ENCODE peak calls at places on chromosomes 3 and 15, in nine cellular contexts. R, P, K, B, X, S, Y, F and G are unnamed samples.

GRCh38 chr15:100890059-100890720 is 10.6 kb downstream of the ALDH1A3 start:
- DNase-seq in R (no peak), P (no peak), K (no peak), B (no peak), X (no peak), S (no peak), Y (no peak), F (no peak), G (no peak)

GRCh38 chr3:82561759-82562158 is 800.3 kb upstream of the GBE1 start:
- DNase-seq in R (no peak), P (no peak), K (no peak), B (no peak), X (no peak), S (no peak), Y (no peak), F (no peak), G (no peak)

GRCh38 chr15:42728562-42728961 is 8.4 kb downstream of the CDAN1 start:
- DNase-seq in R (no peak), P (no peak), K (no peak), B (no peak), X (no peak), S (no peak), Y (no peak), F (no peak), G (no peak)

GRCh38 chr3:48190911-48191310 is 2.7 kb upstream of the CDC25A start:
- DNase-seq in R (no peak), P (no peak), K (no peak), B (no peak), X (no peak), S (no peak), Y (no peak), F (no peak), G (no peak)

GRCh38 chr3:47412453-47412756 is 31.6 kb downstream of the PTPN23 start:
- DNase-seq in R (no peak), P (no peak), K (no peak), B (no peak), X (no peak), S (no peak), Y (no peak), F (no peak), G (no peak)

GRCh38 chr3:170513674-170514073 is 72.2 kb downstream of the SLC7A14 start:
- DNase-seq in R (no peak), P (no peak), K (no peak), B (no peak), X (no peak), S (no peak), Y (no peak), F (no peak), G (no peak)

GRCh38 chr3:175338775-175339535 is 479.8 kb downstream of the NAALADL2 start:
- DNase-seq in R (no peak), P (peak), K (peak), B (no peak), X (no peak), S (peak), Y (peak), F (peak), G (peak)

GRCh38 chr3:151425640-151426336 is 35.1 kb downstream of the IGSF10 start:
- DNase-seq in R (no peak), P (peak), K (no peak), B (no peak), X (no peak), S (peak), Y (no peak), F (peak), G (no peak)

GRCh38 chr15:90266485-90266884 is 1.0 kb downstream of the NGRN start:
- DNase-seq in R (no peak), P (peak), K (no peak), B (no peak), X (peak), S (peak), Y (no peak), F (peak), G (no peak)

GRCh38 chr3:177626014-177626413 is 428.7 kb upstream of the TBL1XR1 start:
- DNase-seq in R (no peak), P (no peak), K (no peak), B (no peak), X (no peak), S (no peak), Y (no peak), F (no peak), G (no peak)

GRCh38 chr3:36695769-36696137 is 68.6 kb downstream of the DCLK3 start:
- DNase-seq in R (no peak), P (peak), K (peak), B (no peak), X (no peak), S (peak), Y (no peak), F (peak), G (no peak)

GRCh38 chr3:15064299-15064834 is 748 bp downstream of the MRPS25 start:
- DNase-seq in R (no peak), P (peak), K (peak), B (no peak), X (peak), S (peak), Y (no peak), F (peak), G (no peak)

GRCh38 chr15:70327328-70328136 is 229.8 kb upstream of the TLE3 start:
- DNase-seq in R (no peak), P (peak), K (peak), B (no peak), X (no peak), S (peak), Y (peak), F (peak), G (no peak)

GRCh38 chr15:67824900-67825879 is at the start of gene SKOR1:
- DNase-seq in R (peak), P (peak), K (peak), B (no peak), X (no peak), S (peak), Y (no peak), F (peak), G (no peak)

GRCh38 chr3:53259427-53260259 is 3.8 kb upstream of the TKT start:
- DNase-seq in R (no peak), P (no peak), K (no peak), B (peak), X (no peak), S (no peak), Y (no peak), F (no peak), G (no peak)

GRCh38 chr3:158057666-158058065 is 48.6 kb downstream of the SHOX2 start:
- DNase-seq in R (no peak), P (peak), K (no peak), B (no peak), X (no peak), S (peak), Y (no peak), F (no peak), G (no peak)

GRCh38 chr3:160869825-160870224 is 113.8 kb downstream of the PPM1L start:
- DNase-seq in R (no peak), P (no peak), K (no peak), B (peak), X (no peak), S (no peak), Y (no peak), F (peak), G (no peak)

GRCh38 chr3:185797993-185798830 is 26.6 kb downstream of the IGF2BP2 start:
- DNase-seq in R (no peak), P (no peak), K (no peak), B (no peak), X (no peak), S (no peak), Y (no peak), F (no peak), G (no peak)

GRCh38 chr15:99454941-99455795 is 110.6 kb upstream of the MEF2A start:
- DNase-seq in R (peak), P (peak), K (peak), B (peak), X (no peak), S (peak), Y (peak), F (peak), G (peak)

GRCh38 chr15:62711691-62712454 is 330.7 kb upstream of the TPM1 start:
- DNase-seq in R (no peak), P (peak), K (peak), B (no peak), X (no peak), S (peak), Y (no peak), F (peak), G (no peak)

GRCh38 chr15:51738553-51738952 is 1.1 kb upstream of the LYSMD2 start:
- DNase-seq in R (no peak), P (no peak), K (no peak), B (no peak), X (no peak), S (no peak), Y (no peak), F (no peak), G (no peak)

GRCh38 chr15:29596266-29596665 is 226.0 kb downstream of the TJP1 start:
- DNase-seq in R (no peak), P (peak), K (peak), B (no peak), X (peak), S (peak), Y (peak), F (peak), G (no peak)

GRCh38 chr3:188152660-188153497 is 1.1 kb upstream of the LPP start:
- DNase-seq in R (peak), P (peak), K (no peak), B (no peak), X (peak), S (peak), Y (no peak), F (peak), G (peak)

GRCh38 chr15:73593278-73594074 is 39.7 kb downstream of the NPTN start:
- DNase-seq in R (no peak), P (no peak), K (peak), B (no peak), X (no peak), S (peak), Y (no peak), F (peak), G (no peak)

GRCh38 chr3:170999737-171000242 is 26.7 kb downstream of the SLC2A2 start:
- DNase-seq in R (no peak), P (peak), K (peak), B (no peak), X (no peak), S (peak), Y (peak), F (peak), G (peak)

GRCh38 chr3:77084511-77084910 is 44.6 kb downstream of the ROBO2 start:
- DNase-seq in R (no peak), P (no peak), K (no peak), B (no peak), X (no peak), S (no peak), Y (no peak), F (no peak), G (no peak)

GRCh38 chr3:63995056-63995576 is 28.2 kb downstream of the PSMD6 start:
- DNase-seq in R (peak), P (no peak), K (no peak), B (no peak), X (no peak), S (no peak), Y (no peak), F (no peak), G (no peak)

GRCh38 chr3:126848991-126849390 is 133.9 kb upstream of the PLXNA1 start:
- DNase-seq in R (no peak), P (no peak), K (no peak), B (no peak), X (no peak), S (no peak), Y (no peak), F (no peak), G (no peak)

GRCh38 chr3:112374334-112374734 is 41.4 kb downstream of the CD200 start:
- DNase-seq in R (no peak), P (peak), K (no peak), B (no peak), X (no peak), S (peak), Y (no peak), F (peak), G (no peak)

GRCh38 chr3:10779293-10779805 is 36.7 kb upstream of the SLC6A11 start:
- DNase-seq in R (no peak), P (no peak), K (no peak), B (no peak), X (no peak), S (no peak), Y (no peak), F (no peak), G (no peak)

GRCh38 chr3:15273214-15273613 is 59.2 kb downstream of the SH3BP5 start:
- DNase-seq in R (no peak), P (no peak), K (no peak), B (no peak), X (no peak), S (no peak), Y (no peak), F (no peak), G (no peak)

GRCh38 chr3:38348903-38349302 is 2.3 kb downstream of the XYLB start:
- DNase-seq in R (no peak), P (peak), K (peak), B (no peak), X (no peak), S (peak), Y (no peak), F (peak), G (peak)

GRCh38 chr3:38346584-38347410 is at the start of gene XYLB:
- DNase-seq in R (peak), P (peak), K (peak), B (peak), X (peak), S (peak), Y (peak), F (peak), G (no peak)

GRCh38 chr3:38347421-38348200 is 1.0 kb downstream of the XYLB start:
- DNase-seq in R (no peak), P (no peak), K (no peak), B (no peak), X (no peak), S (no peak), Y (no peak), F (no peak), G (no peak)

GRCh38 chr3:38345879-38346583 is 554 bp upstream of the XYLB start:
- DNase-seq in R (no peak), P (peak), K (no peak), B (no peak), X (no peak), S (no peak), Y (no peak), F (no peak), G (no peak)

DNA sequence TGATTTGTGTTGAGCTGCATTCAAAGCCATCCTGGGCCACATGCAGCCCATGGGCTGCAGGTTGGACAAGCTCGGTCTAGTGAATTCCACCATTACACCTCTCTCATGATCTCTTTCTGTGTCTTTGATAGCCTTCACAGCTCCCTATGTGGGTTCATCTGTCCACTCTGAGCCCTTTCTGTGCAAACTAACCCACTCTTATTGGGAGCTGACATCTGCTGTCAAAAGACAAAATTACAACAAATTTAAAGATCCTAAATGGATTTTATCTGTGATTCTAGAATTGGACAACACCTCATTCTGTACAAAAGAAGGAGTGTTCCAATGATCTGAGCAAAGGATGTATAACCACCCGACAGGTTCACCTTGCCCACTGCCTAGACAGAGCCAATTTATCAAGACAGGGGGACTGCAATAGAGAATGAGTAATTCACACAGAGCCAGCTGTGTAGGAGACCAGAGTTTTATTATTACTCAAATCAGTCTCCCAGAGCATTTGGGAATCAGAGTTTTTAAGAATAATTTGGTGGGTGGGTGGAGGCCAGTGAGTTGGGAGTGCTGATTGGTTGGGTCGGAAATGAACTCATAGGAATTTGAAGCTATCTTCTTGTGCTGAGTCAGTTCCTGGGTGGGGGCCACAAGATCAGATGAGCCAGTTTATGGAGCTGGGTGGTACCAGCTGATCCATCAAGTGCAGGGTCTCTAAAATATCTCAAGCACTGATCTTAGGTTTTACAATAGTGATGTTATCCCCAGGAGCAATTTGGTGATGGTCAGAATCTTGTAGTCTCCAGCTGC is 2.6 kb upstream of the XYLB start:
- DNase-seq in R (no peak), P (no peak), K (no peak), B (no peak), X (no peak), S (peak), Y (no peak), F (peak), G (no peak)
- TF ChIP-seq CTCF in R (no peak), P (no peak), K (no peak), B (no peak), X (peak), S (no peak), Y (no peak), F (peak), G (no peak)

GRCh38 chr15:61013146-61013545 is 216.0 kb downstream of the RORA start:
- DNase-seq in R (no peak), P (no peak), K (no peak), B (no peak), X (no peak), S (no peak), Y (no peak), F (no peak), G (no peak)

GRCh38 chr15:61016087-61016486 is 213.0 kb downstream of the RORA start:
- DNase-seq in R (no peak), P (no peak), K (no peak), B (no peak), X (no peak), S (no peak), Y (no peak), F (no peak), G (no peak)

DNA sequence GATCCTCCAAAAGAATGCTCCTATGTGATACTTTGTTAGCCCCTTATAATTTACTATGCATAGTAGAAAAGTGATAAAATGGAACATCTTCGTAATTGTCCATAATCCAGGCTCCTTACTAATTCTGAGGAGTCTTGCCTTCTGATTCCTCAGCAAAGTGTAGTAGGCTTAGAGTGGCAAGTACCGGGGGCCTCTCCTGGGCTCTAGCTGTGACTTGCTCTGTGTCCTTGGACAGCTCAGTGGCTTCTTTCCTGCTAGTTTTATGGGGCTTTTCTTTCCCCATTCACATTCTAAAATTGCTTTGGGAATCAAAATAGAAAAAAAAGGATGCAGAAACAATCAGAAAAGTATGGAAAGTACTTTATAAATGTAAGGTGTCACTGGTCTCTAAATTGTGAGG is 211.0 kb downstream of the RORA start:
- DNase-seq in R (no peak), P (no peak), K (no peak), B (no peak), X (no peak), S (no peak), Y (no peak), F (no peak), G (no peak)
- H3K4me3 ChIP-seq in R (no peak), P (no peak), K (no peak), B (no peak), X (no peak), S (no peak), Y (no peak), F (no peak), G (no peak)

DNA sequence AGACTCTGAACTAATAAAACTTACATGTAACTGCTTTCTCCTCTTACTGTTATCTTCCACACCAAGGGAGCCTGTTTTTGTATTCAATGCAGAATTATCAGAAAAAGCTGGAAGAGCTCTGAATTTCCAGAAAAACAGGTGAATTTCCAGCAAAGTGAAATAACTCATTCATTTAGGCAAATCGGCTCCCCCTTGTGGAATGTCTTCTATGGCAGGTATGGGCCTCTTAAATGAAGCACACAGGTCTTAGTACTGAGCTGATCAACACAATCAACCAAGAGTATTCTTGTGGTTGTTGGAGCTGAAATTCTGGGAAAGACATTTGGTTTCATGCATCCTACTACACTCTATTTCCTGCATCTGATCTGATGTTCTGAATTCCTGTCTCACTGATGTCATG is 31.0 kb upstream of the PTPRG start:
- DNase-seq in R (no peak), P (peak), K (peak), B (no peak), X (peak), S (peak), Y (peak), F (peak), G (peak)
- TF ChIP-seq CTCF in R (peak), P (peak), K (peak), B (peak), X (peak), S (peak), Y (peak), F (peak), G (peak)

GRCh38 chr15:59410448-59410896 is 27.5 kb upstream of the FAM81A start:
- DNase-seq in R (no peak), P (peak), K (no peak), B (no peak), X (peak), S (peak), Y (no peak), F (no peak), G (peak)
- H3K4me3 ChIP-seq in R (no peak), P (no peak), K (no peak), B (no peak), X (no peak), S (no peak), Y (no peak), F (no peak), G (no peak)